ENCODE peak calls at places on chromosomes 3 and 15, in nine cellular contexts. T is PC-3, N is WTC11, D is GM20000, Y is right atrium auricular region, I is neural progenitor cell, P is GM23338, B is HL-60, M is AG09309. Z is an unnamed sample.

GRCh38 chr15:75230524-75231371 is 27.4 kb upstream of the GOLGA6C start:
- DNase-seq in T (no peak), D (peak), B (no peak), M (no peak), P (peak), I (peak), N (no peak), Y (no peak), Z (no peak)

GRCh38 chr3:169344465-169344864 is 319.0 kb downstream of the MECOM start:
- DNase-seq in T (peak), Y (no peak), N (no peak), I (no peak), M (no peak), D (no peak), B (no peak), P (no peak), Z (no peak)

GRCh38 chr3:39126532-39127071 is 19.1 kb downstream of the TTC21A start:
- DNase-seq in P (peak), D (no peak), B (peak), M (no peak), T (peak), Y (no peak), N (peak), I (peak), Z (peak)

GRCh38 chr15:96421211-96421610 is 90.7 kb downstream of the NR2F2 start:
- DNase-seq in I (peak), Y (no peak), P (peak), B (no peak), T (no peak), D (no peak), M (no peak), N (no peak), Z (no peak)

GRCh38 chr15:75109021-75109690 is 85.8 kb downstream of the PPCDC start:
- DNase-seq in T (no peak), M (no peak), P (no peak), Y (no peak), B (peak), I (no peak), N (no peak), D (no peak), Z (no peak)

GRCh38 chr3:93969997-93970396 is 3.7 kb downstream of the PROS1 start:
- DNase-seq in P (no peak), Y (no peak), N (no peak), D (no peak), B (no peak), I (no peak), M (no peak), T (no peak), Z (no peak)

GRCh38 chr3:72347819-72348319 is 500.4 kb downstream of the SHQ1 start:
- DNase-seq in T (peak), N (peak), Y (peak), P (peak), M (peak), I (peak), B (peak), D (peak), Z (peak)

GRCh38 chr3:151345854-151346253 is 16.5 kb upstream of the P2RY13 start:
- DNase-seq in P (no peak), Y (no peak), T (peak), B (no peak), M (peak), D (no peak), N (no peak), I (no peak), Z (no peak)

GRCh38 chr3:188827593-188827992 is 344.2 kb upstream of the TPRG1 start:
- DNase-seq in T (no peak), P (no peak), Y (no peak), M (no peak), B (no peak), D (no peak), I (no peak), N (no peak), Z (peak)

GRCh38 chr3:43995078-43995928 is 246.4 kb upstream of the TOPAZ1 start:
- DNase-seq in Y (no peak), B (no peak), P (peak), M (no peak), T (peak), I (peak), D (peak), N (peak), Z (peak)

GRCh38 chr15:83659011-83659811 is 5.3 kb downstream of the ADAMTSL3 start:
- DNase-seq in N (no peak), B (no peak), M (no peak), I (no peak), T (no peak), Y (peak), D (no peak), P (no peak), Z (no peak)

GRCh38 chr3:124654470-124654845 is 75.8 kb upstream of the UMPS start:
- DNase-seq in B (no peak), N (no peak), P (no peak), M (no peak), Y (no peak), D (no peak), I (no peak), T (no peak), Z (no peak)

GRCh38 chr3:174949523-174949922 is 90.4 kb downstream of the NAALADL2 start:
- DNase-seq in P (no peak), N (no peak), M (peak), I (no peak), Y (no peak), D (no peak), T (peak), B (no peak), Z (no peak)

DNA sequence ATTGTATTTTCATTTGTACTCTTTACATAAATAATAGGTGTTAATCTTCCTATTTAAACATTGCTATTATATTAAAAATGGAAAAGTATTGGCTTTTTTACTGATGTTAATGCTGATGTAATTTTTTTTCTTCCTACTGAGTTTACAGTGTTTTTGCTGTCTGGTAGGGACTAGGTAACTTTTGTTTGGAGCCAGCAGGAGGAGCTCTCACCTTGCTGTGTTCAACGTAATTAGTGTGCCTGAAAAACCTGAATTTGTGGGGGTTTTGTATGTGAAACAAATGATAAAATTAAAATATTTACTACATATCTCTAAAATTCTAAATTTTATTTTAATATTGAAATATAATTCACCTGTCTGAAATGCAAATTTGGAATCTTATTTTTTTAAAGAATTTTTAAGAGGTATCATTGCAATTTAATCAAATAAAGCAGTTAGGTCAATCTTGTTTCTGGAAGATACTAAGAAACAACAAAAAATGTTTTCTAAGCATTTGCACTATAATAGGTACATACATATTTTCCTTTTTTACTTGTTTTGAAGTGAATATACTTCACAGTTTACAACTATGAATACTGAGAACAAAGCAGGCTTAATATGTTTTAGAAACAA is 48.8 kb downstream of the EPHA6 start:
- DNase-seq in T (peak), P (peak), Y (no peak), N (peak), D (peak), M (no peak), B (peak), I (peak), Z (peak)
- TF ChIP-seq CTCF in T (peak), P (peak), Y (peak), N (peak), D (peak), M (peak), B (peak), I (peak), Z (peak)

GRCh38 chr3:99817437-99818240 is at the start of gene CMSS1:
- DNase-seq in B (peak), T (peak), N (peak), D (peak), I (peak), Y (peak), M (peak), P (peak), Z (peak)
- TF ChIP-seq CTCF in B (no peak), T (peak), N (no peak), D (no peak), I (no peak), Y (peak), M (peak), P (no peak), Z (no peak)

DNA sequence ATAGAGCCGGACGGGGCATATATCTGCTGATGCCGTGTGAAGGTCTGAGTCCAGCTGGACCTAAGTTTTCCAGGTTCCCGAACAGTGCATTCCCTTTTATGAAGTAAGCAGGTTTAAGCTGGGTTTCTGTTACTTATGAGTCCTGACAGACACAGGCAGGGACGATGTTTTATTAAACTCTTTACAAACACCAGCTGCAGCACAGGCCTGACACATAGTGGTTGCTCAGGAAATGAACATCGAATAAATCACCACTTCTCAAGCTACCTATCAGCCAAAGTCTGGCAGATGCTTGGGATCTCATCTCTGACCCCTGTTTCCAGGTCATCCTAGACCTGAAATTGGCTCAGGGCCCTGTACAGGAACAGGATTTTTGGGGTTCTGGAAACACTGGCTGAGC is 50.9 kb upstream of the RAD18 start:
- DNase-seq in P (no peak), B (no peak), D (no peak), M (no peak), Y (peak), N (no peak), T (peak), I (no peak), Z (no peak)
- TF ChIP-seq CTCF in P (no peak), B (no peak), D (no peak), M (peak), Y (no peak), N (no peak), T (peak), I (no peak), Z (no peak)

GRCh38 chr3:194339356-194339755 is 11.8 kb downstream of the CPN2 start:
- DNase-seq in M (no peak), N (peak), P (peak), I (peak), B (no peak), D (no peak), Y (no peak), T (no peak), Z (no peak)
- TF ChIP-seq CTCF in M (no peak), N (peak), P (peak), I (peak), B (no peak), D (no peak), Y (no peak), T (peak), Z (no peak)

GRCh38 chr3:52891615-52892081 is 5.7 kb downstream of the STIMATE start:
- DNase-seq in I (no peak), D (no peak), T (no peak), M (peak), B (peak), N (no peak), P (no peak), Y (no peak), Z (no peak)

GRCh38 chr3:52891164-52891563 is 6.2 kb downstream of the STIMATE start:
- DNase-seq in B (peak), N (no peak), D (no peak), Y (no peak), I (no peak), M (no peak), P (no peak), T (no peak), Z (no peak)

GRCh38 chr3:52893723-52894122 is 3.6 kb downstream of the STIMATE start:
- DNase-seq in M (no peak), P (no peak), Y (no peak), I (no peak), T (no peak), B (peak), N (no peak), D (no peak), Z (no peak)

GRCh38 chr3:52892625-52893311 is 4.6 kb downstream of the STIMATE start:
- DNase-seq in M (no peak), N (no peak), P (no peak), D (peak), T (no peak), I (no peak), Y (no peak), B (peak), Z (no peak)

GRCh38 chr3:52892290-52892624 is 5.1 kb downstream of the STIMATE start:
- DNase-seq in M (no peak), I (no peak), N (no peak), P (peak), D (no peak), B (no peak), Y (no peak), T (no peak), Z (no peak)
- TF ChIP-seq CTCF in M (no peak), I (no peak), N (no peak), P (no peak), D (no peak), B (no peak), Y (no peak), T (no peak), Z (no peak)

Z was measured in nephron progenitor cell.